ENCODE peak calls at places on chromosomes 12 and 14, in seven cellular contexts. H is IMR-90, E is H9, W is neuronal stem cell, Y is trophoblast cell, R is H1, J is mesenchymal stem cell. K is an unnamed sample.

GRCh38 chr12:72511906-72512305 is 239.7 kb downstream of the TRHDE start:
- DNase-seq in J (peak), E (no peak), W (peak), H (peak), Y (no peak), R (no peak), K (peak)

GRCh38 chr14:86540636-86541247 is 1010.8 kb downstream of the FLRT2 start:
- DNase-seq in R (no peak), W (no peak), Y (no peak), H (no peak), J (no peak), E (no peak), K (no peak)

GRCh38 chr14:37202812-37203211 is 5.1 kb downstream of the MIPOL1 start:
- DNase-seq in J (no peak), E (no peak), Y (no peak), R (no peak), W (no peak), H (no peak), K (no peak)

GRCh38 chr12:106109168-106109910 is 29.4 kb downstream of the NUAK1 start:
- DNase-seq in H (no peak), W (no peak), E (no peak), J (peak), R (no peak), Y (peak), K (peak)

GRCh38 chr12:44819884-44820283 is 56.2 kb downstream of the NELL2 start:
- DNase-seq in H (no peak), E (no peak), R (no peak), W (no peak), Y (no peak), J (no peak), K (no peak)

GRCh38 chr12:38384816-38385491 is 68.4 kb downstream of the ALG10B start:
- DNase-seq in E (peak), J (no peak), Y (peak), W (no peak), H (no peak), R (peak), K (peak)

GRCh38 chr14:58718226-58718625 is 80.5 kb downstream of the DACT1 start:
- DNase-seq in E (no peak), J (peak), R (no peak), W (no peak), Y (no peak), H (no peak), K (no peak)

GRCh38 chr14:104107611-104108569 is 22.4 kb downstream of the ASPG start:
- DNase-seq in R (no peak), E (peak), H (no peak), W (no peak), J (no peak), Y (peak), K (no peak)

GRCh38 chr12:84637926-84638325 is 274.7 kb downstream of the SLC6A15 start:
- DNase-seq in J (peak), E (no peak), Y (peak), H (peak), R (no peak), W (no peak), K (peak)

GRCh38 chr14:103533999-103534575 is 5.1 kb downstream of the TRMT61A start:
- DNase-seq in J (no peak), Y (no peak), R (no peak), H (no peak), W (no peak), E (no peak), K (no peak)

GRCh38 chr12:32293808-32294419 is 105.4 kb upstream of the FGD4 start:
- DNase-seq in Y (no peak), J (no peak), H (no peak), W (no peak), R (no peak), E (no peak), K (no peak)

GRCh38 chr12:32292175-32292574 is 107.2 kb upstream of the FGD4 start:
- DNase-seq in Y (no peak), J (no peak), W (no peak), R (no peak), H (no peak), E (no peak), K (no peak)

GRCh38 chr12:32284561-32284960 is 114.8 kb upstream of the FGD4 start:
- DNase-seq in R (no peak), W (no peak), J (no peak), E (no peak), Y (no peak), H (no peak), K (no peak)

GRCh38 chr12:32285484-32285883 is 113.9 kb upstream of the FGD4 start:
- DNase-seq in H (no peak), J (no peak), E (no peak), R (no peak), Y (no peak), W (no peak), K (no peak)

GRCh38 chr12:32290411-32290810 is 108.9 kb upstream of the FGD4 start:
- DNase-seq in Y (no peak), H (peak), R (no peak), J (no peak), E (no peak), W (no peak), K (peak)
- H4K8ac ChIP-seq in Y (no peak), H (no peak), R (no peak), J (no peak), E (no peak), W (no peak), K (peak)

GRCh38 chr14:99205086-99205688 is 66.8 kb downstream of the BCL11B start:
- DNase-seq in E (no peak), H (no peak), Y (no peak), R (no peak), J (no peak), W (no peak), K (no peak)
- H4K8ac ChIP-seq in E (no peak), H (no peak), Y (no peak), R (no peak), J (no peak), W (no peak), K (no peak)

DNA sequence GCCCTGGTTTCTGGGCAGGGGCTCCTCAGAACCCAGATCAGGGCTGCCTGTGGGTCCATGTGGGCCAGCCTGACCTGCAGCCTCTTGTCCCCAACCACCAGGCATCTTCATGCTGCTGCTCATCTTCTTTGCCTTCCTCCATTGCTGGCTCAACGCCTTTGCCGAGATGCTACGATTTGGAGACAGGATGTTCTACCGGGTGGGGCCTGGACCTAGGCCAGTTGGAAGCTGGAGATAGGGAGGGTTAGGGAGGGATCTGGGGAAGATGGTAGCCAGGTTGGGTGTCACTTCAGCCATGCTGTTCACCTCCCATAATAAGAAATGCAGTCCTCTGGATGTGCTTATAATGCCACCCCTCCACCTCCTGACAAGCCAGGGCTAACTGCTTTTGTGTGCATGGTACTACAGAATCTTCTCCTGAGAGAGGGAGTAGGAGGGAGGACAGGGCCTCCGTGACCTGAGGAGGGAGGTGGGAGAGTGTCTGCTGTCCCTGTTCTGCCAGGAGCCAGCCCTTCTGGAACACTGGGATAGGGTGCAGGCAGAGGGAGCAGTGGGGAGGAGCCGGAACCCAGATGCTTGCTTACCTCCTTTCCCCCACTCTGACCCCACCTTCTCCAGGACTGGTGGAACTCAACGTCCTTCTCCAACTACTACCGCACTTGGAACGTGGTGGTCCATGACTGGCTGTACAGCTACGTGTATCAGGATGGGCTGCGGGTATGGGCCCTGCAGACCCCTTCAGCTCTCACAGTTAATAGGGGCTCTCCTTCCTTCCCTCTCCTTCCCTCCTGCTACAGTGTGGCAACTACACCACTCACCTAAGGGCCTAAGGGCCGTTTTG is 17.6 kb downstream of the SOAT2 start:
- DNase-seq in H (no peak), W (no peak), R (no peak), J (no peak), Y (no peak), E (no peak), K (no peak)
- H4K8ac ChIP-seq in H (no peak), W (no peak), R (no peak), J (no peak), Y (no peak), E (no peak), K (no peak)

GRCh38 chr12:107948675-107949074 is 174.2 kb downstream of the ASCL4 start:
- DNase-seq in E (no peak), W (no peak), R (no peak), J (no peak), Y (no peak), H (no peak), K (no peak)
- H4K8ac ChIP-seq in E (no peak), W (no peak), R (no peak), J (no peak), Y (no peak), H (no peak), K (no peak)

K was measured in mesendoderm.